ENCODE peak calls at places on chromosome 6, in seven cellular contexts. O is colonic mucosa; M is pancreas; U is CD4-positive, alpha-beta memory T cell; V is A549; X is esophagus muscularis mucosa; K is CD8-positive, alpha-beta memory T cell. W is an unnamed sample.

GRCh38 chr6:24323632-24324337 is 34.1 kb downstream of the DCDC2 start:
- DNase-seq in O (no peak), M (no peak), U (no peak), V (no peak), X (no peak), K (no peak), W (no peak)

GRCh38 chr6:35166160-35166919 is 25.2 kb upstream of the TCP11 start:
- DNase-seq in O (peak), M (no peak), U (no peak), V (no peak), X (no peak), K (no peak), W (peak)

GRCh38 chr6:125197795-125198269 is 44.3 kb downstream of the TPD52L1 start:
- DNase-seq in O (peak), M (peak), U (no peak), V (peak), X (no peak), K (no peak), W (peak)

GRCh38 chr6:155786528-155786927 is 330.9 kb upstream of the NOX3 start:
- DNase-seq in O (no peak), M (no peak), U (no peak), V (no peak), X (no peak), K (no peak), W (peak)

GRCh38 chr6:96923871-96924493 is 546 bp upstream of the KLHL32 start:
- DNase-seq in O (no peak), M (no peak), U (no peak), V (no peak), X (no peak), K (no peak), W (peak)

GRCh38 chr6:136571065-136571464 is 20.8 kb upstream of the MAP7 start:
- DNase-seq in O (no peak), M (no peak), U (no peak), V (no peak), X (no peak), K (no peak), W (no peak)

GRCh38 chr6:15312500-15312899 is 66.6 kb downstream of the JARID2 start:
- DNase-seq in O (no peak), M (no peak), U (no peak), V (no peak), X (no peak), K (no peak), W (no peak)

GRCh38 chr6:109718991-109719390 is 27.9 kb downstream of the FIG4 start:
- DNase-seq in O (no peak), M (no peak), U (no peak), V (no peak), X (no peak), K (no peak), W (no peak)

GRCh38 chr6:129340983-129341382 is 369.0 kb downstream of the ARHGAP18 start:
- DNase-seq in O (no peak), M (no peak), U (no peak), V (no peak), X (no peak), K (no peak), W (no peak)

GRCh38 chr6:116266803-116267202 is 12.9 kb downstream of the TSPYL1 start:
- DNase-seq in O (no peak), M (no peak), U (no peak), V (no peak), X (no peak), K (no peak), W (no peak)

GRCh38 chr6:145380186-145380585 is 355.1 kb downstream of the EPM2A start:
- DNase-seq in O (no peak), M (no peak), U (no peak), V (no peak), X (no peak), K (no peak), W (no peak)

GRCh38 chr6:120147218-120147871 is 797.8 kb upstream of the MAN1A1 start:
- DNase-seq in O (no peak), M (no peak), U (no peak), V (no peak), X (no peak), K (no peak), W (no peak)

GRCh38 chr6:51147756-51148155 is 329.1 kb downstream of the TFAP2B start:
- DNase-seq in O (no peak), M (no peak), U (no peak), V (no peak), X (no peak), K (no peak), W (no peak)

GRCh38 chr6:166903027-166903426 is 53.3 kb downstream of the RNASET2 start:
- DNase-seq in O (no peak), M (no peak), U (no peak), V (no peak), X (peak), K (no peak), W (no peak)

GRCh38 chr6:2542858-2543218 is 207.9 kb downstream of the MYLK4 start:
- DNase-seq in O (peak), M (no peak), U (peak), V (no peak), X (no peak), K (peak), W (peak)

GRCh38 chr6:38603966-38604365 is 35.8 kb downstream of the BTBD9 start:
- DNase-seq in O (no peak), M (no peak), U (no peak), V (no peak), X (no peak), K (no peak), W (no peak)

GRCh38 chr6:106736502-106736901 is 107.1 kb downstream of the QRSL1 start:
- DNase-seq in O (peak), M (no peak), U (no peak), V (no peak), X (no peak), K (no peak), W (no peak)

GRCh38 chr6:164455835-164456234 is 853.6 kb downstream of the C6orf118 start:
- DNase-seq in O (no peak), M (no peak), U (no peak), V (no peak), X (no peak), K (no peak), W (no peak)

GRCh38 chr6:130503146-130503545 is 137.3 kb downstream of the TMEM200A start:
- DNase-seq in O (no peak), M (no peak), U (no peak), V (no peak), X (no peak), K (no peak), W (no peak)

GRCh38 chr6:112150363-112150762 is 63.0 kb downstream of the FAM229B start:
- DNase-seq in O (no peak), M (no peak), U (no peak), V (no peak), X (no peak), K (no peak), W (no peak)

GRCh38 chr6:146990821-146991798 is 213.1 kb upstream of the STXBP5 start:
- DNase-seq in O (no peak), M (no peak), U (no peak), V (peak), X (no peak), K (no peak), W (peak)

GRCh38 chr6:160005861-160006540 is 37.1 kb downstream of the IGF2R start:
- DNase-seq in O (no peak), M (peak), U (no peak), V (no peak), X (no peak), K (no peak), W (no peak)

GRCh38 chr6:42387336-42387735 is 64.4 kb downstream of the TRERF1 start:
- DNase-seq in O (no peak), M (no peak), U (peak), V (no peak), X (no peak), K (peak), W (no peak)

GRCh38 chr6:113776998-113777397 is 80.1 kb upstream of the MARCKS start:
- DNase-seq in O (no peak), M (no peak), U (no peak), V (no peak), X (no peak), K (no peak), W (no peak)

GRCh38 chr6:135274561-135275293 is 93.6 kb downstream of the MYB start:
- DNase-seq in O (no peak), M (no peak), U (no peak), V (no peak), X (no peak), K (no peak), W (no peak)

GRCh38 chr6:46129634-46130505 is at the start of gene ENPP4:
- DNase-seq in O (peak), M (peak), U (peak), V (peak), X (peak), K (peak), W (peak)

GRCh38 chr6:43812850-43813584 is 43.0 kb downstream of the VEGFA start:
- DNase-seq in O (peak), M (no peak), U (no peak), V (no peak), X (no peak), K (no peak), W (peak)

GRCh38 chr6:28944412-28945006 is 20.7 kb upstream of the TRIM27 start:
- DNase-seq in O (peak), M (peak), U (peak), V (no peak), X (no peak), K (peak), W (peak)

GRCh38 chr6:164185342-164185920 is 770.9 kb downstream of the QKI start:
- DNase-seq in O (no peak), M (no peak), U (no peak), V (no peak), X (peak), K (no peak), W (no peak)

GRCh38 chr6:135576055-135576454 is 78.5 kb upstream of the AHI1 start:
- DNase-seq in O (no peak), M (no peak), U (no peak), V (no peak), X (no peak), K (no peak), W (no peak)

GRCh38 chr6:87789198-87789899 is 87.3 kb upstream of the AKIRIN2 start:
- DNase-seq in O (no peak), M (no peak), U (no peak), V (peak), X (no peak), K (no peak), W (peak)

GRCh38 chr6:3259491-3259958 is 778 bp downstream of the PSMG4 start:
- DNase-seq in O (peak), M (no peak), U (peak), V (peak), X (no peak), K (peak), W (peak)

GRCh38 chr6:8337147-8337546 is 98.2 kb downstream of the SLC35B3 start:
- DNase-seq in O (no peak), M (no peak), U (no peak), V (no peak), X (no peak), K (no peak), W (no peak)

GRCh38 chr6:114090626-114091025 is 119.7 kb upstream of the HDAC2 start:
- DNase-seq in O (no peak), M (no peak), U (no peak), V (no peak), X (no peak), K (no peak), W (no peak)

GRCh38 chr6:163329991-163330390 is 84.5 kb upstream of the QKI start:
- DNase-seq in O (no peak), M (no peak), U (no peak), V (peak), X (no peak), K (no peak), W (no peak)

GRCh38 chr6:138517635-138518034 is 18.3 kb upstream of the NHSL1 start:
- DNase-seq in O (peak), M (peak), U (peak), V (no peak), X (no peak), K (peak), W (peak)

GRCh38 chr6:42154461-42155209 is 12.2 kb upstream of the C6orf132 start:
- DNase-seq in O (no peak), M (no peak), U (no peak), V (no peak), X (no peak), K (no peak), W (no peak)

GRCh38 chr6:42173101-42173500 is at the start of gene GUCA1A:
- DNase-seq in O (no peak), M (no peak), U (no peak), V (no peak), X (no peak), K (no peak), W (no peak)

GRCh38 chr6:15682965-15683822 is 20.4 kb upstream of the DTNBP1 start:
- DNase-seq in O (peak), M (no peak), U (no peak), V (no peak), X (no peak), K (no peak), W (peak)

GRCh38 chr6:85065831-85066230 is 301.4 kb upstream of the TBX18 start:
- DNase-seq in O (no peak), M (no peak), U (no peak), V (no peak), X (no peak), K (no peak), W (no peak)
- H3K27ac ChIP-seq in O (no peak), M (no peak), U (no peak), V (no peak), X (no peak), K (no peak), W (no peak)

GRCh38 chr6:32818867-32819266 is 2.1 kb upstream of the HLA-DOB start:
- DNase-seq in O (no peak), M (no peak), U (no peak), V (no peak), X (no peak), K (no peak), W (no peak)

GRCh38 chr6:32814145-32814544 is 2.7 kb downstream of the HLA-DOB start:
- DNase-seq in O (no peak), M (no peak), U (no peak), V (no peak), X (peak), K (no peak), W (no peak)

GRCh38 chr6:32816746-32817204 is at the start of gene HLA-DOB:
- DNase-seq in O (no peak), M (no peak), U (no peak), V (no peak), X (peak), K (no peak), W (peak)

GRCh38 chr6:32815996-32816395 is 806 bp downstream of the HLA-DOB start:
- DNase-seq in O (no peak), M (no peak), U (no peak), V (no peak), X (no peak), K (no peak), W (no peak)

DNA sequence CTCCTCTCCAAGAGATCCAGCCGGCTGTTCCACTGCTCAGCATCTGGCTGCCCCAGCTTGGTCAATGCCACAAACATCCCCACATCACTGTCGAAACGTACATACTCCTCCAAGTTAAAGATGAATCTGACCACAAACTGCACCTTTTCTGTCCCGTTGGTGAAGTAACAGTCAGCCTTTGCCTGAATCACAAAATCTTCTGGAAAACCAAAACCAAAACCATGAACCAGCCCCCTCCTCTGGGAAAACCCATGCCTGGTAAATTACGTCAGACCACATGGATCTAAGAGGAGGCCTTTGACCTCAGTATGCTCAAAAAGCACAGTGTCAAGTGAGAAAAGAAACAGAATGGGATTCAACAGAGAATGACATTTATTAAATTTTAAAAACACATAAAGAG is 1.7 kb downstream of the HLA-DOB start:
- DNase-seq in O (no peak), M (no peak), U (no peak), V (no peak), X (peak), K (no peak), W (no peak)
- H3K4me3 ChIP-seq in O (no peak), M (no peak), U (no peak), V (no peak), X (no peak), K (no peak), W (no peak)

DNA sequence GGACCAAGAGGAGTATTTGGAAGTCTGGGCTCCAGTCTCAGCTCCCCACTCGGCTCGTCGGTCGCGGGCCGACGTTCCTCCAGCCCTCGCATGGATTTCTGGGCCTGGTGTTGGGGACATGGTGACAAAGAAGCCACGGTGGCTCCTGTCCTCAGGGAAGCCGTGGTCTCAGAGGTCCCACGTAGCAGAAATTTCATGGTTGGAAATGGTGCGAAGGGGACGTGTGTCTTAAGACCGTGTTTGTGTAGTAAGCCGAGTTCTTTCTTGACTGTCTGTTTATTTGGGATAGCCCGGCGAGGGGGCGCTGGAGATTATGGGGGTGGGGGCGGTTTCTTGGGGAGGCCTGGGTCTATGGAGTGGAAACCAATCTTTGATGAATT is 23.4 kb upstream of the MAP3K7 start:
- DNase-seq in O (no peak), M (no peak), U (no peak), V (no peak), X (no peak), K (no peak), W (no peak)
- H3K27ac ChIP-seq in O (no peak), M (no peak), U (no peak), V (no peak), X (peak), K (no peak), W (peak)

DNA sequence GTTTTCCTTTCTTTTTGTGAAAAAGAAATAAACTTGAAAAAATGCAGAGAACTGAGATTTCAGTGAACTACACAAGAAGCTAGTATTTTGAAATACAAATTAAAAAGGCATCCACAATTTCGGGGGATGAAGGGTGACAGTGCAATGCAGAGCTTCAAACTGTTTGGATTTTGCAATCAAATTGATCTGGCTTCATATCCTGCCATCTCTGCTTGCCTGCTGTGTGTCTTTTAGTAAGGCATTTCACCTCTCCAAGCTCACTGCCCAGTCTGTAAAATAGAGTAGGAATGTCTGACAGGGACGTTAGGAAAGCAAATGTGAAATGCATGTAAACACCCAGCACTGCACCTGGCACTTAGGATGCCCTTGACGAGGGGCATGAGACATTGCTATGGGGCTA is 258.0 kb downstream of the HACE1 start:
- DNase-seq in O (no peak), M (no peak), U (no peak), V (no peak), X (no peak), K (no peak), W (no peak)
- H3K4me3 ChIP-seq in O (no peak), M (no peak), U (no peak), V (no peak), X (no peak), K (no peak), W (no peak)

GRCh38 chr6:79115557-79115956 is 37.5 kb upstream of the PHIP start:
- DNase-seq in O (no peak), M (no peak), U (no peak), V (no peak), X (no peak), K (no peak), W (no peak)
- H3K27ac ChIP-seq in O (no peak), M (no peak), U (no peak), V (no peak), X (no peak), K (no peak), W (no peak)

DNA sequence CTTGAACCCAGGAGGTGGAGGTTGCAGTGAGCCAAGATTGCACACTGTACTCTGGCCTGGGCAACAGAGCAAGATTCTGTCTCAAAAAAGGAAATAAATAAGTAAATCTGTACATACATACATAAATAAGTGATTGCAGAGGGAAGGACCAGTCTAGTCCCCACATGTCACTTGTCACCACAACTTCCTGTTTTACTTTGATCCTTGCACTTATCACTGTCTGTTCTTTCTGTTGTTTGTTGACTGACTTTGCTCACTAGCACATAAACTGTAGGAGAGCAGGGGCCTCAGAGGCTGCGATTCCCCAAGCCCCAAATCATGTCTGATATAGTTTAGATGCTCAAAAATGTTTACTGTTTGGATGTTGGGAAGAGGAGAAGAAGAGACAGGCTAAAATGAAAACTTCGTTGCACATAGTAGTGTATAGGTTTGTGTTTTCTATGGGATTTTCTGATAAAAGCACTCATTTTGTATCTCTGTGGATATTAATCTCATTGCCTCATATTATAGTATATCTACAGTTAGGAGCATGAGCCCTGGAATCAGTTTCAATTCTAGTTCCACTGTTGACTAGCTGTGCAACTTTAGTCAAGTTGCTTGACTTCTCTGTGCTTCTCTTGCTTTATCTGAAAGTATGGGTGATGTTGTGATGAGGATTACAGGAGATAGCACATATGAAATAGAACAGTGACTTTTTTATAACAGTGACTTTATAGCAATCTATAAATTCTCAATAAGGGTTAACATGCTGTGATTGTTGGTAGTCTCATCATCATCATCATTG is 165.0 kb downstream of the TBC1D7 start:
- DNase-seq in O (no peak), M (no peak), U (no peak), V (no peak), X (no peak), K (no peak), W (no peak)
- H3K4me3 ChIP-seq in O (no peak), M (no peak), U (no peak), V (no peak), X (no peak), K (no peak), W (no peak)

W was measured in small intestine.